ENCODE peak calls at places on chromosome 7, in seven cellular contexts. U is progenitor cell of endocrine pancreas, A is HFFc6, G is PC-3, X is GM12865, H is astrocyte of the spinal cord, Z is heart left ventricle. K is an unnamed sample.
A peak's percentile ranks its signal among the peaks of the same experiment; 100 is the strongest.

GRCh38 chr7:138086585-138087270 is 10.5 kb downstream of the AKR1D1 start:
- DNase-seq in U (no peak), A (no peak), G (no peak), X (no peak), H (no peak), Z (no peak), K (no peak)

GRCh38 chr7:36119005-36119711 is 33.9 kb upstream of the EEPD1 start:
- DNase-seq in U (no peak), A (peak; percentile 94), G (peak; percentile 91), X (no peak), H (peak; percentile 95), Z (peak; percentile 44), K (peak; percentile 98)

GRCh38 chr7:134016223-134016941 is 110.8 kb upstream of the LRGUK start:
- DNase-seq in U (peak; percentile 14), A (no peak), G (peak; percentile 49), X (peak; percentile 5), H (peak; percentile 43), Z (peak; percentile 18), K (peak; percentile 45)

GRCh38 chr7:139915864-139916716 is 87.0 kb downstream of the TBXAS1 start:
- DNase-seq in U (no peak), A (peak; percentile 98), G (peak; percentile 98), X (peak; percentile 93), H (peak; percentile 98), Z (peak; percentile 26), K (peak; percentile 97)

GRCh38 chr7:49980414-49980813 is 112.6 kb downstream of the ZPBP start:
- DNase-seq in U (no peak), A (no peak), G (no peak), X (no peak), H (no peak), Z (no peak), K (no peak)

GRCh38 chr7:106866298-106867281 is 1.5 kb downstream of the PIK3CG start:
- DNase-seq in U (no peak), A (no peak), G (no peak), X (peak; percentile 66), H (no peak), Z (no peak), K (no peak)

GRCh38 chr7:124762611-124763143 is 2.9 kb downstream of the GPR37 start:
- DNase-seq in U (no peak), A (no peak), G (peak; percentile 30), X (no peak), H (no peak), Z (no peak), K (no peak)

GRCh38 chr7:81231203-81231922 is 312.5 kb upstream of the SEMA3C start:
- DNase-seq in U (no peak), A (no peak), G (no peak), X (no peak), H (no peak), Z (no peak), K (no peak)

GRCh38 chr7:37191797-37192196 is 256.9 kb downstream of the ELMO1 start:
- DNase-seq in U (no peak), A (no peak), G (no peak), X (no peak), H (no peak), Z (no peak), K (no peak)

GRCh38 chr7:92939793-92940360 is 103.5 kb upstream of the CDK6 start:
- DNase-seq in U (no peak), A (no peak), G (no peak), X (no peak), H (no peak), Z (no peak), K (no peak)

GRCh38 chr7:134004829-134005505 is 122.2 kb upstream of the LRGUK start:
- DNase-seq in U (no peak), A (no peak), G (no peak), X (no peak), H (no peak), Z (no peak), K (no peak)

GRCh38 chr7:3585826-3586225 is 284.8 kb downstream of the SDK1 start:
- DNase-seq in U (no peak), A (no peak), G (no peak), X (no peak), H (no peak), Z (no peak), K (no peak)

GRCh38 chr7:138608292-138608691 is 92.9 kb downstream of the SVOPL start:
- DNase-seq in U (no peak), A (peak; percentile 3), G (no peak), X (peak; percentile 49), H (peak; percentile 59), Z (no peak), K (no peak)

GRCh38 chr7:147240468-147240867 is 1123.9 kb downstream of the CNTNAP2 start:
- DNase-seq in U (no peak), A (no peak), G (peak; percentile 30), X (no peak), H (no peak), Z (no peak), K (no peak)

GRCh38 chr7:82036146-82036886 is 266.5 kb upstream of the HGF start:
- DNase-seq in U (no peak), A (peak; percentile 77), G (peak; percentile 73), X (no peak), H (peak; percentile 52), Z (no peak), K (peak; percentile 13)

GRCh38 chr7:25694690-25695089 is 457.3 kb upstream of the NFE2L3 start:
- DNase-seq in U (no peak), A (no peak), G (no peak), X (no peak), H (peak; percentile 1), Z (peak; percentile 28), K (no peak)

GRCh38 chr7:122528879-122529481 is 169.9 kb downstream of the RNF133 start:
- DNase-seq in U (no peak), A (peak; percentile 5), G (peak; percentile 50), X (peak; percentile 49), H (peak; percentile 60), Z (no peak), K (peak; percentile 57)

GRCh38 chr7:101699399-101699798 is 70.3 kb upstream of the MYL10 start:
- DNase-seq in U (no peak), A (no peak), G (no peak), X (no peak), H (no peak), Z (no peak), K (no peak)

DNA sequence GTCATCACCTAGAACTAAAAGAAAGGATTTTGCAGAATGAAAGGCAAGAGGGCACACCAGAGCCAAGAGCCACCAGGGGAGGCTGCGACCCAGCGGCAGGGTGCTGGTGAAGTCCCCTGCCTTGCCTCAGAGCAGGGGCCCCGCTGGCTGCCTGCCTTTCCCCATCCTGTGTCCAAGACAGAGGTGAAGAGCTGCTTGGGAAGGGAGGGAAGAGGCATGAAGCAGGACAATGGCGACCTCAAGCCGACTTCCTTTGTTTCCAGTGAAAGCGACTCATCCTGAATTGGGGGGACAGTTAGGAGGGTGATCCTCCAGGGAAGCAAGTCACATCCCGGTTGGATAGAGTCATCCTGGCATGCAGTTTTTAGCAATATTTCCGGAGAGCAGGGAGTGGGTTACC is 255.5 kb upstream of the YAE1 start:
- DNase-seq in U (no peak), A (no peak), G (no peak), X (no peak), H (no peak), Z (no peak), K (no peak)
- TF ChIP-seq CTCF in U (no peak), A (no peak), G (no peak), X (no peak), H (no peak), Z (no peak), K (no peak)

GRCh38 chr7:43956022-43956421 is 29.8 kb downstream of the UBE2D4 start:
- DNase-seq in U (no peak), A (no peak), G (no peak), X (no peak), H (no peak), Z (no peak), K (no peak)

GRCh38 chr7:43953071-43953470 is 26.8 kb downstream of the UBE2D4 start:
- DNase-seq in U (no peak), A (no peak), G (no peak), X (no peak), H (no peak), Z (no peak), K (no peak)

GRCh38 chr7:43952028-43952427 is 25.8 kb downstream of the UBE2D4 start:
- DNase-seq in U (no peak), A (no peak), G (no peak), X (no peak), H (no peak), Z (no peak), K (no peak)

DNA sequence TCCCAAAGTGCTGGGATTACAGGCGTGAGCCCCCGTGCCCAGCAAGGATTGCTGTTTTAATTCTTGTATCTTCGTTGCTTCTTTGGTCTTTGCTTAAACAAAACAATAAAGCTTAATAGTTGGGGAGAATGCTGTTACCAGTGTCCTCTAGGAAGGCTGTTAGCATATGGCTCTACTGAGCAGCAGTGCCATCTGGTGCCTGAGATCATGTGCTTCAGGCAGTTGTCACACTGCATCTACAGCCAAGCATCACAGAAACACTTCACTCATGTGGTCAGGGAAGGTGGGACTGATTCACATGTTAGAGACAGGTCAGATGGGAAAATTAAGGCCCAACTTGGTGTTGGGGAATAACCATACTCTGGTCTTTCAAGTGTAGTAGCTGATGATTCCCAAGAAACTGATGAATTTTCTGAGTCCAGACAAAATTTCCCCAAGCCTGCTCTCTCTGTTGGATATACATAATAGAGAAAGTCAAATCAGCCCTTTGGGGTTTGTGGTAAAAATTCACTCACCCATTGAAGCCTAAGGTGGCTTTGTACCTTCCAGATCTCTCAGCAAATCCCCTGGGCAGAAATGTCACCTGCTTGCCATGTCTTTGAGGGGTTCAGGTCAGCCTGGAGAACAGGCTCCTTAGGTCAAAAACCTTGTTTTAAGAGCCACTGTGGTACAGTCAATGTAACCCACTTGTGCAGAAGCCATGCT is 28.4 kb downstream of the UBE2D4 start:
- DNase-seq in U (no peak), A (peak; percentile 68), G (peak; percentile 69), X (peak; percentile 60), H (peak; percentile 55), Z (no peak), K (peak; percentile 62)
- TF ChIP-seq CTCF in U (peak; percentile 57), A (peak; percentile 76), G (peak; percentile 83), X (peak; percentile 47), H (peak; percentile 62), Z (peak; percentile 34), K (peak; percentile 68)

DNA sequence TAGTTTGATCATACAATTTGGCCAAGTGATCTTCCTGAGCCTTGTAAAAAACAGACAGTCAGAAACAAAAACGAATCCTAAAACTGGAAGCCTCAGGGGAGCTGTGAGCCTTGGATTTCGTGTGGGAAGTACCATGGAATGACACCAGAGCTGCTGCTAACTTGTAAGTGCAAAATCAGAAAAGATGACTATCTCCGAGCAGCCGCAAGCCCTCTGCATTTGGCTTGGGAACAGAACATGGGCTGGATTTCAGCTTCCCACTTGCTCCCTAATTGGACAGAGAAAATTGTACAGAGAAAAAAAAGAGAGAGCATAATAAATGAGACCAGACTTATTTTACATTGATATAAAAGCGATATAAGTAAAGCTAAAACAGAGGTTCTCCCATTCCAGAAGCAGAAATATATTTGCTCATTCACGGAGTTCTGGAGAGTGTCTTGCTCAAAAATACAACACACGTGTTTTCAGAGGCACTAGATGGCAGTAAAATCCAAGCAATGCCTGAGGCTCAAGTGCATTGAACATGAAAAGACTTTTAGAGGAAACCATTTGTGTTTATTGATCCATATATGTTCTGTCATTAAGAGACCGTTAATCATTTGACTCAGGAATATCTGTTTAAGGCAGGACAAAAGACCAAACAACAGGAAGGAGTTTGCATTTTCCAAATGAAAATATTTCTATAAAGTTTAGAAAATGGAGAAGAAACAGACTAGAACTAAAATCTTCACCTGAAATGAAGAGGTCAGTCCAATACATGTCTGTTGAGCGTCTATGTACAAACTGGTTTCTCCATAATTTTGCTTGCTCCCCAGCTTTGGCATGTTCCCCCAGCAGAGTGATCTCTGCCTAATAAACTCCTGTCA is 78.3 kb upstream of the SLC26A5 start:
- DNase-seq in U (no peak), A (peak; percentile 30), G (peak; percentile 66), X (peak; percentile 21), H (peak; percentile 43), Z (no peak), K (peak; percentile 52)
- TF ChIP-seq CTCF in U (peak; percentile 59), A (peak; percentile 67), G (peak; percentile 73), X (peak; percentile 21), H (peak; percentile 29), Z (peak; percentile 31), K (peak; percentile 52)

GRCh38 chr7:44133295-44133694 is 7.8 kb downstream of the MYL7 start:
- DNase-seq in U (no peak), A (no peak), G (no peak), X (no peak), H (no peak), Z (no peak), K (no peak)
- TF ChIP-seq CTCF in U (no peak), A (no peak), G (no peak), X (no peak), H (no peak), Z (no peak), K (no peak)